ENCODE peak calls at places on chromosome 6, in ten cellular contexts. A is vagina, C is cardiac muscle cell, Y is tibial nerve, O is heart right ventricle, R is PC-3, J is GM23338, D is ovary, N is upper lobe of right lung, X is ascending aorta. U is an unnamed sample. For H3K4me1, the result is how much of the 10 kb centered on the place peaks cover.

GRCh38 chr6:7976485-7977010 is 66.0 kb upstream of the TXNDC5 start:
- DNase-seq in A (no peak), J (no peak), O (no peak), X (no peak), R (no peak), D (no peak), C (no peak), N (no peak), Y (no peak), U (no peak)

GRCh38 chr6:75759207-75759606 is 10.2 kb downstream of the MYO6 start:
- DNase-seq in X (no peak), Y (no peak), N (no peak), A (no peak), R (no peak), D (no peak), O (no peak), C (no peak), J (peak), U (no peak)

GRCh38 chr6:7431241-7431593 is 41.6 kb downstream of the RIOK1 start:
- DNase-seq in R (no peak), Y (no peak), X (no peak), D (no peak), C (no peak), J (no peak), N (no peak), O (no peak), A (no peak), U (no peak)

GRCh38 chr6:151089916-151090443 is 149.8 kb upstream of the AKAP12 start:
- DNase-seq in X (no peak), D (no peak), N (no peak), J (peak), Y (no peak), R (no peak), C (no peak), O (no peak), A (no peak), U (no peak)

GRCh38 chr6:50889492-50889891 is 70.8 kb downstream of the TFAP2B start:
- DNase-seq in Y (no peak), A (no peak), X (no peak), O (no peak), J (no peak), C (no peak), N (no peak), R (no peak), D (no peak), U (no peak)

GRCh38 chr6:30321692-30322388 is 4.9 kb upstream of the TRIM39 start:
- DNase-seq in R (no peak), D (no peak), N (no peak), C (peak), O (no peak), Y (no peak), X (no peak), J (peak), A (no peak), U (no peak)

GRCh38 chr6:10882654-10883053 is 813 bp upstream of the GCM2 start:
- DNase-seq in A (no peak), C (peak), N (no peak), R (no peak), J (no peak), D (no peak), O (no peak), Y (no peak), X (no peak), U (no peak)

GRCh38 chr6:142885182-142885867 is 59.7 kb downstream of the HIVEP2 start:
- DNase-seq in O (peak), N (no peak), R (peak), Y (no peak), C (peak), X (no peak), A (no peak), D (peak), J (peak), U (peak)

GRCh38 chr6:130624046-130624445 is 203.2 kb upstream of the SMLR1 start:
- DNase-seq in Y (no peak), N (no peak), O (no peak), X (no peak), D (no peak), A (no peak), C (no peak), R (no peak), J (no peak), U (no peak)

GRCh38 chr6:149636116-149636515 is 12.4 kb downstream of the KATNA1 start:
- DNase-seq in X (no peak), D (no peak), O (no peak), Y (no peak), R (peak), J (peak), A (no peak), N (no peak), C (peak), U (no peak)

GRCh38 chr6:3341467-3341866 is 82.7 kb downstream of the PSMG4 start:
- DNase-seq in N (no peak), R (no peak), D (no peak), Y (no peak), X (no peak), A (no peak), C (peak), O (no peak), J (peak), U (no peak)

GRCh38 chr6:89818977-89819335 is 638 bp downstream of the MDN1 start:
- DNase-seq in N (no peak), A (no peak), D (no peak), O (no peak), J (peak), X (no peak), R (peak), C (peak), Y (no peak), U (peak)

GRCh38 chr6:151101811-151102694 is 137.7 kb upstream of the AKAP12 start:
- DNase-seq in Y (no peak), D (no peak), C (no peak), X (no peak), A (no peak), J (no peak), N (no peak), O (no peak), R (no peak), U (no peak)

GRCh38 chr6:169162968-169163903 is 90.4 kb downstream of the THBS2 start:
- DNase-seq in C (peak), X (peak), N (no peak), D (peak), J (no peak), R (peak), A (peak), O (peak), Y (no peak), U (peak)

GRCh38 chr6:56378966-56379608 is 131.7 kb upstream of the COL21A1 start:
- DNase-seq in O (no peak), R (no peak), A (no peak), Y (no peak), C (no peak), J (no peak), D (no peak), N (no peak), X (no peak), U (peak)

GRCh38 chr6:157226026-157226639 is 97.2 kb downstream of the TMEM242 start:
- DNase-seq in C (peak), A (peak), X (no peak), N (no peak), D (peak), Y (no peak), O (peak), J (no peak), R (no peak), U (no peak)

GRCh38 chr6:127954082-127954481 is 53.2 kb upstream of the THEMIS start:
- DNase-seq in D (no peak), A (no peak), N (no peak), X (no peak), O (no peak), Y (no peak), J (no peak), C (no peak), R (peak), U (no peak)

GRCh38 chr6:73566954-73567591 is 46.2 kb upstream of the EEF1A1 start:
- DNase-seq in O (peak), J (peak), D (no peak), C (peak), X (peak), R (no peak), Y (peak), A (peak), N (peak), U (no peak)

GRCh38 chr6:45647341-45648138 is 269.8 kb upstream of the SUPT3H start:
- DNase-seq in O (no peak), C (no peak), Y (no peak), J (no peak), N (no peak), A (no peak), D (no peak), X (no peak), R (peak), U (peak)

GRCh38 chr6:105791569-105792318 is 294.4 kb upstream of the PRDM1 start:
- DNase-seq in C (no peak), A (no peak), X (no peak), N (no peak), R (no peak), D (no peak), Y (no peak), J (no peak), O (no peak), U (no peak)

GRCh38 chr6:29850011-29850553 is 22.5 kb downstream of the HLA-G start:
- DNase-seq in J (peak), X (no peak), Y (no peak), O (no peak), R (no peak), C (no peak), A (peak), N (no peak), D (no peak), U (peak)

GRCh38 chr6:496649-497048 is 105.1 kb downstream of the IRF4 start:
- DNase-seq in O (no peak), A (no peak), C (no peak), D (no peak), N (no peak), Y (no peak), R (no peak), X (no peak), J (no peak), U (no peak)

GRCh38 chr6:140475086-140475485 is 1100.6 kb upstream of the CITED2 start:
- DNase-seq in R (no peak), D (no peak), Y (no peak), A (no peak), N (no peak), C (peak), J (no peak), X (no peak), O (no peak), U (no peak)

GRCh38 chr6:9783567-9783966 is 631.3 kb downstream of the TFAP2A start:
- DNase-seq in Y (no peak), O (no peak), C (peak), X (no peak), R (no peak), A (no peak), N (no peak), J (no peak), D (no peak), U (no peak)

GRCh38 chr6:111926731-111927302 is 53.6 kb upstream of the FYN start:
- DNase-seq in J (peak), D (no peak), C (no peak), X (no peak), R (peak), A (no peak), N (no peak), Y (no peak), O (no peak), U (no peak)

GRCh38 chr6:110720066-110720465 is 95.2 kb downstream of the CDK19 start:
- DNase-seq in Y (no peak), N (no peak), D (no peak), A (no peak), C (no peak), J (no peak), X (no peak), O (no peak), R (peak), U (peak)

GRCh38 chr6:96926425-96926824 is 1.9 kb downstream of the KLHL32 start:
- DNase-seq in C (no peak), N (no peak), O (no peak), A (no peak), J (no peak), X (no peak), R (no peak), D (no peak), Y (no peak), U (no peak)

GRCh38 chr6:37758647-37759046 is 60.9 kb upstream of the ZFAND3 start:
- DNase-seq in J (no peak), X (no peak), A (no peak), D (no peak), N (no peak), C (no peak), R (no peak), Y (no peak), O (no peak), U (no peak)

GRCh38 chr6:81795890-81796289 is 43.4 kb upstream of the TENT5A start:
- DNase-seq in N (no peak), O (no peak), R (no peak), J (no peak), D (no peak), A (no peak), X (no peak), C (no peak), Y (no peak), U (no peak)

GRCh38 chr6:33430991-33431879 is 11.4 kb downstream of the SYNGAP1 start:
- DNase-seq in A (no peak), J (peak), O (peak), D (peak), N (no peak), C (peak), R (no peak), Y (no peak), X (no peak), U (no peak)

GRCh38 chr6:44411141-44411540 is 23.6 kb downstream of the CDC5L start:
- DNase-seq in O (no peak), A (no peak), R (no peak), Y (no peak), X (no peak), J (no peak), D (no peak), N (no peak), C (no peak), U (no peak)

GRCh38 chr6:106473807-106474206 is 113.3 kb downstream of the CRYBG1 start:
- DNase-seq in X (no peak), J (no peak), Y (no peak), D (no peak), N (no peak), C (peak), O (no peak), R (peak), A (no peak), U (peak)

GRCh38 chr6:11432713-11433450 is 104.7 kb upstream of the TMEM170B start:
- DNase-seq in A (no peak), N (no peak), X (no peak), J (no peak), C (no peak), D (no peak), O (no peak), R (peak), Y (no peak), U (peak)

GRCh38 chr6:56671651-56672461 is 29.2 kb upstream of the DST start:
- DNase-seq in A (no peak), Y (no peak), X (no peak), O (no peak), R (no peak), N (no peak), C (peak), J (no peak), D (peak), U (no peak)

GRCh38 chr6:125823180-125823579 is 32.4 kb downstream of the NCOA7 start:
- DNase-seq in C (no peak), O (no peak), A (no peak), Y (no peak), J (no peak), R (no peak), X (no peak), N (no peak), D (no peak), U (no peak)

GRCh38 chr6:166253277-166254229 is 54.6 kb downstream of the PRR18 start:
- DNase-seq in C (no peak), O (no peak), J (peak), N (peak), A (no peak), Y (no peak), R (no peak), D (no peak), X (no peak), U (no peak)

GRCh38 chr6:118843685-118844390 is 50.1 kb upstream of the ASF1A start:
- DNase-seq in Y (no peak), J (no peak), D (no peak), X (no peak), A (no peak), R (no peak), N (no peak), C (peak), O (no peak), U (no peak)

DNA sequence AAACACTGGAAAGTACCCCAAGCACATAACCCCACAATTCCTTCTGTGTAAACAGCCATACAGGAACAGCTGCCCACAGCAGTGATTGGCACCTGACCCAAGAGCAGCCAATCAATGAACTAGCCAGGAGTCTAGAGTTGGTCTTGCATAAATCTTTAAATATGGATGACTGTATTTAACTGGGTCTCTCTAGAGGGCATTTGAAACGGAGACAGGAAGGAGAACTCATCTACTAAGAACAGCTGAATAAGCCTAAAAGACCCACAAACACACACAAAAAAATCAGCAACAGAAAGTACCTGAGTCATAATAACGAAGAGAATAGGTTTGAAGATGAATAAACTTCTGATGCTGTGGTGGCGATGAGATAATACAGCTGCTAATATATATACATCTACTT is 49.0 kb upstream of the ASF1A start:
- DNase-seq in Y (no peak), X (no peak), C (no peak), O (no peak), D (no peak), N (no peak), J (no peak), A (no peak), R (no peak), U (no peak)
- H3K4me1 ChIP-seq in Y (under half), X (under half), C (under half), O (under half), D (under half), N (under half), J (under half), A (under half), R (under half), U (under half)

DNA sequence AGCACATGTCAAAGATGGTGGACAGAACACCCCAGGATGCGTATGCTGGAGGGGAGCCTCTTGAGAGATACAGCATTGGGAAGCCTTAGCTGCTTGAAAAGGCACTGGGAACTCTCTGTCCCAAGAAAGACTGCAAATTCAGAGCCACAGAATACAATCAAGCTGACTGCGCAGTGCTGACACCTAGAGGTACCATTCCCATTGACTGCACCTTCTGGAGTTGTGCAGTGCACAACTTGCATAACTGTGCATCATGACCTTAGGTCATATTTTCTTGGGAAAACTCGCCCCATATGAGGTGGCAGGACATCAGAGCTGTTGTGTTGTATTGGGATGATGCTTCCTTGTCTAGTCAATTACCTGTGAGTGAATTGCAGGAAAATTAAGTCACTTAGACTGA is 646.5 kb upstream of the NOX3 start:
- DNase-seq in A (no peak), R (peak), O (no peak), D (no peak), C (no peak), N (no peak), Y (no peak), X (no peak), J (peak), U (no peak)
- TF ChIP-seq CTCF in A (no peak), R (peak), O (no peak), D (no peak), C (no peak), N (no peak), Y (no peak), X (peak), J (peak), U (peak)

GRCh38 chr6:134992155-134992554 is 42.3 kb upstream of the ALDH8A1 start:
- DNase-seq in J (no peak), X (no peak), C (no peak), Y (no peak), D (no peak), N (no peak), O (no peak), A (no peak), R (no peak), U (no peak)
- H3K4me1 ChIP-seq in J (under half), X (under half), C (under half), Y (under half), D (under half), N (under half), O (under half), A (under half), R (under half), U (under half)

GRCh38 chr6:135739288-135739687 is 112.2 kb upstream of the PDE7B start:
- DNase-seq in O (no peak), C (peak), J (no peak), R (peak), D (no peak), Y (no peak), N (no peak), A (no peak), X (no peak), U (no peak)

GRCh38 chr6:135740580-135740979 is 110.9 kb upstream of the PDE7B start:
- DNase-seq in D (no peak), C (no peak), O (no peak), Y (no peak), J (no peak), A (no peak), R (no peak), X (no peak), N (no peak), U (no peak)

GRCh38 chr6:135748189-135748588 is 103.3 kb upstream of the PDE7B start:
- DNase-seq in N (no peak), D (no peak), A (no peak), O (no peak), R (no peak), J (no peak), Y (no peak), C (no peak), X (no peak), U (no peak)

GRCh38 chr6:135738646-135739045 is 112.9 kb upstream of the PDE7B start:
- DNase-seq in O (no peak), A (no peak), X (no peak), Y (no peak), D (no peak), R (no peak), C (no peak), N (no peak), J (no peak), U (no peak)

GRCh38 chr6:135743476-135743875 is 108.0 kb upstream of the PDE7B start:
- DNase-seq in D (no peak), R (no peak), C (no peak), A (no peak), O (no peak), N (no peak), X (no peak), Y (no peak), J (peak), U (no peak)
- TF ChIP-seq CTCF in D (no peak), R (no peak), C (no peak), A (no peak), O (no peak), N (no peak), X (no peak), Y (no peak), J (no peak), U (peak)

GRCh38 chr6:22826961-22827360 is 257.6 kb downstream of the HDGFL1 start:
- DNase-seq in X (no peak), N (no peak), D (no peak), C (no peak), R (peak), A (no peak), O (no peak), Y (no peak), J (no peak), U (peak)
- H3K4me1 ChIP-seq in X (under half), N (under half), D (under half), C (under half), R (under half), A (under half), O (under half), Y (under half), J (under half), U (under half)

U was measured in foreskin keratinocyte.